ENCODE peak calls at places on chromosomes 7 and 10, in five cellular contexts. F is CD4-positive, alpha-beta T cell; W is H9; A is HepG2; Q is aorta. C is an unnamed sample.

GRCh38 chr7:139321071-139321745 is 19.9 kb upstream of the FMC1 start:
- DNase-seq in F (no peak), W (peak; percentile 40), A (peak; percentile 56), Q (no peak), C (no peak)

GRCh38 chr7:98802088-98802780 is 67.6 kb downstream of the TMEM130 start:
- DNase-seq in F (no peak), W (peak; percentile 44), A (peak; percentile 14), Q (peak; percentile 91), C (no peak)

GRCh38 chr7:20219446-20220292 is 2.5 kb upstream of the MACC1 start:
- DNase-seq in F (no peak), W (peak; percentile 56), A (peak; percentile 99), Q (peak; percentile 76), C (no peak)

GRCh38 chr7:88664630-88665233 is 94.8 kb upstream of the ZNF804B start:
- DNase-seq in F (no peak), W (peak; percentile 77), A (no peak), Q (no peak), C (no peak)

GRCh38 chr7:99459087-99459486 is 6.9 kb downstream of the ATP5MF start:
- DNase-seq in F (peak; percentile 10), W (peak; percentile 71), A (peak; percentile 35), Q (no peak), C (no peak)

GRCh38 chr10:4131407-4132215 is 346.6 kb upstream of the KLF6 start:
- DNase-seq in F (no peak), W (no peak), A (no peak), Q (no peak), C (no peak)

GRCh38 chr7:47449810-47450586 is 131.9 kb downstream of the TNS3 start:
- DNase-seq in F (no peak), W (no peak), A (no peak), Q (peak; percentile 8), C (no peak)

GRCh38 chr10:133405844-133406527 is 12.0 kb downstream of the MTG1 start:
- DNase-seq in F (no peak), W (no peak), A (no peak), Q (no peak), C (no peak)

GRCh38 chr10:62830577-62831122 is 14.5 kb upstream of the EGR2 start:
- DNase-seq in F (no peak), W (no peak), A (no peak), Q (no peak), C (no peak)

GRCh38 chr7:107644704-107645083 is 15.9 kb upstream of the SLC26A4 start:
- DNase-seq in F (no peak), W (no peak), A (no peak), Q (no peak), C (no peak)

GRCh38 chr7:155878250-155878649 is 66.0 kb upstream of the SHH start:
- DNase-seq in F (no peak), W (peak; percentile 10), A (no peak), Q (no peak), C (no peak)

DNA sequence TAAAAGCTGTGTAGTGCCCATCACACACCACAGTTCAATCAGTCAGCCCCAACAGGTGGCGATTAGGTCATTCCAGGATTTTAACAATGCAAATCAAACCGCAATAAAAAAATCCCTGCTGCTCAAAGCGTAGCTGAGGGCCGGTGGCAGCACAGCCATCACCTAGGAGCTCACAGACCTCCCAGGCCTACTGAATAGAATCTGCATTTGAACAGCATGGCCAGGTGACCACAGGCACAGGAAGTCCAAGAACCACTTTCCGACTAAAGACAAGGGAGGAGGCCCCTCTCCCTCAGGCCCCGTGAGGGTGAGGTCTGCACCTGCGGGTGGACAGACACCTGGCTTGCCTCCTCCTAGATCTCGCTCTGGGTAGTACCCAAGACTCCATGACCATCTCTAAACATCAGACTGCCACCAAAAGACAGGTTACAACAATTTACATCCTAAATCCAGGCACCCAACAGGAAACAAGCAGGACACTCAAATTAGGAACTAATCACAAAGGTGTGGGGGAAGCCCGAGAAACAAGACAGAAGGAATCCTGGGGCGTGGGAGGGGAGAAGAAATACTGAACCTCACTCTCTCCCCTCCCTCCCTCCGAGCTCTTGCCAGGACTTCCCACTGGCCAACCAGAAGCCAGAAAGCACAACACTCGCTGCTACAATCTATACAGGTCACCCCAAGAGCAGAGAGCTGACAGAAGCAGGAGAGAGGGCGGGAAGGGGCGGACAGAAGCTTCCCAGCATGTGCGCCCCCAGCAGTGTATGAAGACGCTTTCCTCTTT is 19.2 kb downstream of the GNA12 start:
- DNase-seq in F (no peak), W (peak; percentile 92), A (no peak), Q (no peak), C (no peak)
- H3K27ac ChIP-seq in F (no peak overlapping the region), W (peak overlapping the region; percentile 98), A (no peak overlapping the region), Q (no peak overlapping the region), C (no peak overlapping the region)

DNA sequence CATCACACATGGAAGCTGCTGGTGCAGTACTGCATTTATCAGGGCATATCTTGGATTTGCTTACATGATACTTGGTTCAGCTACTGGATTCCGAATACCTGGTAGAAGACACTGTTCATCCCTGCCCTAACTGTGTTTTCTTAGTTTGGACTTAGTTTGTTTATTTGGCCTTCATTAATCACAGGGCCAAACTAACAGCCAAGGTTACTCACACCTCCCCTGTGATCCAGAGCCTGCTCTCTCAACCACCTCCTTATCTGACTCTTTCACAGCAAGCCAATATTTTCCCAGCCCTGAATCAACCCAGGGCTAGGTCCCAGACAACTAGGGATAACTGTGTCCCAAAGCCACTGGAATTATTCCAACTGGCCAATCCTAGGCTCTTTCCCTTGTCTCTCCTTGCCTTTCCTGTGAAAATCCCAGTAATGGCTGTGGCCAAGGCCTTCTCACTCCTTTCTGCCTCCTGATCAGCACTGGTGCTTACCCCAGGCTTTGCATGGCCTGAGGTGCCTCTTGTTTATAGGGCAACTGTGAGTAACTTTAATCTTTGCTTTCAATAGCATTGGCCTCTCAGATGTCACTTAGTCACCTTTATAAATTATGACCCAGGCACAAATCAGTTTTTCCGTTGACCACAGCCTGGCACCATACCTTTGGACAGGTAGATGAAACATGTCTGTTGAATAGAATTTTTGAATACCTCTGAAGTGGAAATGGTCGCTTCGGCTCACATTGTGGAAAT is 9.3 kb upstream of the JCAD start:
- DNase-seq in F (no peak), W (no peak), A (no peak), Q (no peak), C (no peak)
- H3K27ac ChIP-seq in F (no peak overlapping the region), W (no peak overlapping the region), A (no peak overlapping the region), Q (no peak overlapping the region), C (no peak overlapping the region)

DNA sequence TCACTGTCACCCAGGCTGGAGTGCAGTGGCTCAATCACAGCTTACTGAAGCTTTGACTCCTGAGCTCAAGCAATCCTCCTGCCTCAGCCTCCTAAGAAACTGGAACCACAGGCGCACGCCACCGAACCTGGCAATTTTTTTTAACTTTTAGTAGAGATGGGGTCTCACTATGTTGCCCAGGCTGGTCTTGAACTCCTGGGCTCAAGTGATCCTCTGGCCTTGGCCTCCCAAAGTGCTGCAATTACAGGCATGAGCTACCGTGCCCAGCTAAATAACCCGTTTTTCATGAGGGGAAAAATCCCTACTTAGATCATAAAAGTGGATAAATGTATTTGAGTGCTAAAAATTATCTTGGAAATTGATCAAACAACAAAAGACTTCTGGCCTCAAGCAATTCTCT is 200.5 kb upstream of the IMMP2L start:
- DNase-seq in F (no peak), W (no peak), A (no peak), Q (no peak), C (no peak)
- H3K27ac ChIP-seq in F (no peak overlapping the region), W (no peak overlapping the region), A (no peak overlapping the region), Q (no peak overlapping the region), C (no peak overlapping the region)

GRCh38 chr10:6175329-6176055 is 27.2 kb upstream of the PFKFB3 start:
- DNase-seq in F (no peak), W (no peak), A (no peak), Q (no peak), C (no peak)
- H3K27ac ChIP-seq in F (no peak overlapping the region), W (no peak overlapping the region), A (no peak overlapping the region), Q (peak overlapping the region; percentile 94), C (peak overlapping the region; percentile 75)

GRCh38 chr7:154743211-154743610 is 259.7 kb downstream of the PAXIP1 start:
- DNase-seq in F (no peak), W (no peak), A (no peak), Q (no peak), C (no peak)
- H3K27ac ChIP-seq in F (no peak overlapping the region), W (no peak overlapping the region), A (no peak overlapping the region), Q (no peak overlapping the region), C (peak overlapping the region; percentile 68)

GRCh38 chr7:76054129-76055120 is 6.5 kb downstream of the MDH2 start:
- DNase-seq in F (no peak), W (no peak), A (no peak), Q (no peak), C (no peak)

GRCh38 chr7:76053461-76053860 is 5.6 kb downstream of the MDH2 start:
- DNase-seq in F (no peak), W (no peak), A (no peak), Q (no peak), C (no peak)

GRCh38 chr7:76049295-76049694 is 1.4 kb downstream of the MDH2 start:
- DNase-seq in F (no peak), W (no peak), A (no peak), Q (no peak), C (no peak)

GRCh38 chr7:76050545-76050944 is 2.6 kb downstream of the MDH2 start:
- DNase-seq in F (no peak), W (no peak), A (no peak), Q (no peak), C (no peak)

DNA sequence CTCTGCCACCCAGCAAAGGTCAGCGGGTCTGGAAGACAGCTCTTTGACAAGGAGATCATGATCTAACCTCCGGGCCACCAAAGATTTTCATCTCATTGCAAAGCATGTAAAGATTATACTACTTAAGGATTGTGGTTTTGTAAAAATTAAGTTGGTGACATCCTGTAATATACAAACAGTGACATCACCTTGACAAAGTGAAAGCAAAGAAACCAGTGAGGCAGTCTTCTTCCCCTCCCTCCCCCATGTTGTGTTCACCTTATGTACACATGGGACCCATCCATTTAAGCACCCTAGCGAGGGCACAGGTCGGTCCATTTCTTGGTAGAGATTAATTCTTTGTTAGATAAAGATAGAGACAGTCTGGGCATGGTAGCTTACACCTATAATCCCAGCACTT is 3.9 kb downstream of the MDH2 start:
- DNase-seq in F (no peak), W (no peak), A (no peak), Q (no peak), C (no peak)
- H3K27ac ChIP-seq in F (no peak overlapping the region), W (no peak overlapping the region), A (no peak overlapping the region), Q (no peak overlapping the region), C (no peak overlapping the region)

GRCh38 chr10:95543459-95543858 is 17.7 kb downstream of the SORBS1 start:
- DNase-seq in F (no peak), W (no peak), A (no peak), Q (no peak), C (no peak)
- H3K27ac ChIP-seq in F (no peak overlapping the region), W (no peak overlapping the region), A (no peak overlapping the region), Q (peak overlapping the region; percentile 34), C (no peak overlapping the region)